ENCODE peak calls at places on chromosome 5, in five cellular contexts. G, Q, V, Y and L are unnamed samples.

GRCh38 chr5:89095341-89095740 is 212.4 kb upstream of the MEF2C start:
- DNase-seq in Y (no peak), G (no peak), V (no peak), Q (no peak), L (no peak)

GRCh38 chr5:65061250-65061973 is 292.7 kb downstream of the CWC27 start:
- DNase-seq in Q (no peak), G (no peak), V (no peak), Y (no peak), L (no peak)

GRCh38 chr5:64505769-64506566 is at the start of gene RGS7BP:
- DNase-seq in Q (no peak), V (peak; percentile 56), G (no peak), Y (no peak), L (no peak)

GRCh38 chr5:77636423-77637169 is 1.9 kb downstream of the OTP start:
- DNase-seq in Q (no peak), G (no peak), V (no peak), Y (no peak), L (no peak)

GRCh38 chr5:5523066-5523505 is 100.6 kb downstream of the ICE1 start:
- DNase-seq in Q (peak; percentile 59), V (no peak), G (no peak), Y (no peak), L (no peak)

GRCh38 chr5:145787001-145787400 is 48.1 kb downstream of the PRELID2 start:
- DNase-seq in Q (no peak), V (no peak), G (no peak), Y (no peak), L (no peak)

GRCh38 chr5:76960004-76960625 is 7.3 kb downstream of the CRHBP start:
- DNase-seq in Y (no peak), Q (no peak), G (no peak), V (no peak), L (no peak)

GRCh38 chr5:19733612-19734495 is 254.1 kb downstream of the CDH18 start:
- DNase-seq in V (no peak), Y (no peak), G (no peak), Q (no peak), L (no peak)

GRCh38 chr5:171850354-171850947 is 64.8 kb downstream of the SMIM23 start:
- DNase-seq in G (no peak), V (no peak), Q (no peak), Y (no peak), L (no peak)

GRCh38 chr5:161851691-161852299 is 3.9 kb downstream of the GABRA1 start:
- DNase-seq in V (no peak), Q (no peak), Y (no peak), G (no peak), L (no peak)

GRCh38 chr5:3121813-3122212 is 370.3 kb upstream of the IRX2 start:
- DNase-seq in Q (no peak), V (no peak), G (no peak), Y (no peak), L (no peak)

GRCh38 chr5:143316844-143317631 is 86.4 kb downstream of the NR3C1 start:
- DNase-seq in Y (no peak), V (no peak), Q (no peak), G (no peak), L (no peak)

GRCh38 chr5:54520438-54520846 is 2.9 kb downstream of the SNX18 start:
- DNase-seq in Y (no peak), V (no peak), G (no peak), Q (no peak), L (no peak)

GRCh38 chr5:113081881-113082546 is 105.4 kb downstream of the DCP2 start:
- DNase-seq in Y (no peak), Q (no peak), G (no peak), V (no peak), L (no peak)

GRCh38 chr5:111675540-111675939 is 81.5 kb downstream of the NREP start:
- DNase-seq in Y (no peak), V (no peak), Q (no peak), G (no peak), L (no peak)

GRCh38 chr5:75622564-75622963 is 11.3 kb downstream of the ANKDD1B start:
- DNase-seq in G (no peak), V (no peak), Q (no peak), Y (no peak), L (peak; percentile 94)

GRCh38 chr5:10988637-10989036 is 227.6 kb upstream of the DAP start:
- DNase-seq in V (no peak), G (no peak), Q (no peak), Y (no peak), L (no peak)
- H3K27me3 ChIP-seq in V (no peaks in the 10 kb centered on the region), G (peaks cover 8% of the 10 kb centered on the region), Q (no peaks in the 10 kb centered on the region), Y (no peaks in the 10 kb centered on the region), L (peaks cover 50% of the 10 kb centered on the region)

GRCh38 chr5:36694351-36694750 is 87.9 kb downstream of the SLC1A3 start:
- DNase-seq in Q (no peak), Y (no peak), V (no peak), G (no peak), L (no peak)

GRCh38 chr5:36696059-36696673 is 89.8 kb downstream of the SLC1A3 start:
- DNase-seq in G (peak; percentile 26), Y (peak; percentile 47), V (peak; percentile 67), Q (peak; percentile 10), L (peak; percentile 55)

GRCh38 chr5:36692791-36693763 is 86.7 kb downstream of the SLC1A3 start:
- DNase-seq in Q (no peak), V (peak; percentile 89), Y (peak; percentile 68), G (peak; percentile 28), L (peak; percentile 68)

GRCh38 chr5:36701085-36701691 is 94.8 kb downstream of the SLC1A3 start:
- DNase-seq in Q (no peak), G (no peak), Y (no peak), V (no peak), L (no peak)

DNA sequence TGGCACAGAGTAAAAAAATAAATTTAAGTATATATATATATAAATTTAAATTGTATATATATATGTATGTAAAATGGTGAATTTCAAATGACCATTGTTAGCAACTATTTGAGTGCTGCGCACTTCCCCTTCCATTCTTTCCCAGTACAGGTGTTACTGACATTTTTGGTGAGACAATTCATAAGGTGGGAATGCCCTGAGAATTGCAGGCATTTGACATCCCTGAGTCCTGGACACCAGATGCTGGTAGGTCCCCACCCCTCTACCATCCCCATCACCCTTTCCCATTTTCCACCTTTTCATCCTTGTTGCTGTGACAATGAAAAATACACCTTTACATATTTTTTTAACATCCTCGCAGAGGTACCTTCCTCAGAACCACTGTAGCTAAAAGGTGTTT is 91.6 kb downstream of the SLC1A3 start:
- DNase-seq in Q (no peak), Y (no peak), V (no peak), G (no peak), L (no peak)
- H3K27me3 ChIP-seq in Q (no peaks in the 10 kb centered on the region), Y (no peaks in the 10 kb centered on the region), V (no peaks in the 10 kb centered on the region), G (no peaks in the 10 kb centered on the region), L (peaks cover 3% of the 10 kb centered on the region)

DNA sequence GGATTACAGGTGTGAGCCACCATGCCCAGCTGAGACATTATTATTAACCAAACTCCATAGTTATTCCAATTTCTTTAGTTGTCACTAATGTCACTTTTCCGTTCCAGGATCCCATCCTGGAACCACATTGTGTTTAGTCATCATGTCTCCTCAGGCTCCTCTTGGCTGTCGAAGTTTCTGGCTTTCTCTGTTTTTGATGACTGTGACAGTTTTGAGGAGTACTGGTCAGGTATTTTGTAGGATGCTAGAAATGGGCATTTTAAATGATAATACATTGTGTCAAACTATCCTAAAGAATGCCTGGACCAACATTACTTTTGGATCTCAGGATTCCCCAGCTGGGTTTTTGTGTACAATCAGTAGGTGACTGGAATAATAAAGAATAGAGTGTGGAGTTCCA is 19.8 kb upstream of the NEUROG1 start:
- DNase-seq in V (no peak), G (no peak), Y (no peak), Q (no peak), L (no peak)
- H3K27me3 ChIP-seq in V (no peaks in the 10 kb centered on the region), G (no peaks in the 10 kb centered on the region), Y (no peaks in the 10 kb centered on the region), Q (no peaks in the 10 kb centered on the region), L (peaks cover 72% of the 10 kb centered on the region)

GRCh38 chr5:94707359-94707758 is 88.9 kb downstream of the SLF1 start:
- DNase-seq in Y (no peak), G (no peak), Q (no peak), V (no peak), L (no peak)

GRCh38 chr5:94700592-94700991 is 82.1 kb downstream of the SLF1 start:
- DNase-seq in G (no peak), Q (no peak), V (no peak), Y (no peak), L (no peak)

GRCh38 chr5:94705427-94705826 is 87.0 kb downstream of the SLF1 start:
- DNase-seq in G (no peak), V (no peak), Q (no peak), Y (no peak), L (no peak)

GRCh38 chr5:94698189-94698588 is 79.7 kb downstream of the SLF1 start:
- DNase-seq in G (no peak), Q (no peak), V (no peak), Y (no peak), L (no peak)

GRCh38 chr5:94702729-94703128 is 84.3 kb downstream of the SLF1 start:
- DNase-seq in V (no peak), G (no peak), Q (no peak), Y (no peak), L (no peak)
- H3K27me3 ChIP-seq in V (no peaks in the 10 kb centered on the region), G (no peaks in the 10 kb centered on the region), Q (no peaks in the 10 kb centered on the region), Y (no peaks in the 10 kb centered on the region), L (no peaks in the 10 kb centered on the region)